ENCODE peak calls at places on chromosomes 6 and 20, in seven cellular contexts. One of them, this sample, is unnamed.

GRCh38 chr20:46119547-46119946 is 1.4 kb downstream of the CD40 start:
- DNase-seq in foreskin keratinocyte: no peak
- DNase-seq in T follicular helper cell: no peak
- DNase-seq in stimulated activated CD4-positive, alpha-beta T cell treated with anti-CD3 and anti-CD28 coated beads, Interleukin-4, amount 100 ng/mL, for 1 hour: no peak
- DNase-seq in activated naive CD8-positive, alpha-beta T cell treated with anti-CD3 and anti-CD28 coated beads, Interleukin-2, amount 50 U/mL, for 24 hours: no peak
- DNase-seq in NCI-H1092 treated with DMSO at 0.1 percent for 48 hours: no peak
- DNase-seq in stimulated activated CD8-positive, alpha-beta memory T cell treated with anti-CD3 and anti-CD28 coated beads, Interleukin-2, amount 100 ng/mL, for 1 hour: no peak
- DNase-seq in this sample: no peak

GRCh38 chr20:33568378-33569289 is 78.7 kb downstream of the CBFA2T2 start:
- DNase-seq in foreskin keratinocyte: no peak
- DNase-seq in T follicular helper cell: no peak
- DNase-seq in stimulated activated CD4-positive, alpha-beta T cell treated with anti-CD3 and anti-CD28 coated beads, Interleukin-4, amount 100 ng/mL, for 1 hour: no peak
- DNase-seq in activated naive CD8-positive, alpha-beta T cell treated with anti-CD3 and anti-CD28 coated beads, Interleukin-2, amount 50 U/mL, for 24 hours: no peak
- DNase-seq in NCI-H1092 treated with DMSO at 0.1 percent for 48 hours: peak
- DNase-seq in stimulated activated CD8-positive, alpha-beta memory T cell treated with anti-CD3 and anti-CD28 coated beads, Interleukin-2, amount 100 ng/mL, for 1 hour: no peak
- DNase-seq in this sample: no peak

GRCh38 chr20:51955756-51956155 is 153.4 kb upstream of the SALL4 start:
- DNase-seq in foreskin keratinocyte: peak
- DNase-seq in T follicular helper cell: no peak
- DNase-seq in stimulated activated CD4-positive, alpha-beta T cell treated with anti-CD3 and anti-CD28 coated beads, Interleukin-4, amount 100 ng/mL, for 1 hour: no peak
- DNase-seq in activated naive CD8-positive, alpha-beta T cell treated with anti-CD3 and anti-CD28 coated beads, Interleukin-2, amount 50 U/mL, for 24 hours: no peak
- DNase-seq in NCI-H1092 treated with DMSO at 0.1 percent for 48 hours: no peak
- DNase-seq in stimulated activated CD8-positive, alpha-beta memory T cell treated with anti-CD3 and anti-CD28 coated beads, Interleukin-2, amount 100 ng/mL, for 1 hour: no peak
- DNase-seq in this sample: no peak

GRCh38 chr6:125073071-125073470 is 80.5 kb upstream of the TPD52L1 start:
- DNase-seq in foreskin keratinocyte: no peak
- DNase-seq in T follicular helper cell: no peak
- DNase-seq in stimulated activated CD4-positive, alpha-beta T cell treated with anti-CD3 and anti-CD28 coated beads, Interleukin-4, amount 100 ng/mL, for 1 hour: no peak
- DNase-seq in activated naive CD8-positive, alpha-beta T cell treated with anti-CD3 and anti-CD28 coated beads, Interleukin-2, amount 50 U/mL, for 24 hours: no peak
- DNase-seq in NCI-H1092 treated with DMSO at 0.1 percent for 48 hours: no peak
- DNase-seq in stimulated activated CD8-positive, alpha-beta memory T cell treated with anti-CD3 and anti-CD28 coated beads, Interleukin-2, amount 100 ng/mL, for 1 hour: no peak
- DNase-seq in this sample: no peak

GRCh38 chr20:40563296-40563950 is 125.6 kb downstream of the MAFB start:
- DNase-seq in foreskin keratinocyte: peak
- DNase-seq in T follicular helper cell: no peak
- DNase-seq in stimulated activated CD4-positive, alpha-beta T cell treated with anti-CD3 and anti-CD28 coated beads, Interleukin-4, amount 100 ng/mL, for 1 hour: no peak
- DNase-seq in activated naive CD8-positive, alpha-beta T cell treated with anti-CD3 and anti-CD28 coated beads, Interleukin-2, amount 50 U/mL, for 24 hours: no peak
- DNase-seq in NCI-H1092 treated with DMSO at 0.1 percent for 48 hours: no peak
- DNase-seq in stimulated activated CD8-positive, alpha-beta memory T cell treated with anti-CD3 and anti-CD28 coated beads, Interleukin-2, amount 100 ng/mL, for 1 hour: no peak
- DNase-seq in this sample: no peak

GRCh38 chr6:123402052-123402451 is 234.7 kb downstream of the TRDN start:
- DNase-seq in foreskin keratinocyte: no peak
- DNase-seq in T follicular helper cell: no peak
- DNase-seq in stimulated activated CD4-positive, alpha-beta T cell treated with anti-CD3 and anti-CD28 coated beads, Interleukin-4, amount 100 ng/mL, for 1 hour: no peak
- DNase-seq in activated naive CD8-positive, alpha-beta T cell treated with anti-CD3 and anti-CD28 coated beads, Interleukin-2, amount 50 U/mL, for 24 hours: no peak
- DNase-seq in NCI-H1092 treated with DMSO at 0.1 percent for 48 hours: no peak
- DNase-seq in stimulated activated CD8-positive, alpha-beta memory T cell treated with anti-CD3 and anti-CD28 coated beads, Interleukin-2, amount 100 ng/mL, for 1 hour: no peak
- DNase-seq in this sample: no peak

GRCh38 chr6:147257760-147258159 is 53.5 kb downstream of the STXBP5 start:
- DNase-seq in foreskin keratinocyte: no peak
- DNase-seq in T follicular helper cell: no peak
- DNase-seq in stimulated activated CD4-positive, alpha-beta T cell treated with anti-CD3 and anti-CD28 coated beads, Interleukin-4, amount 100 ng/mL, for 1 hour: no peak
- DNase-seq in activated naive CD8-positive, alpha-beta T cell treated with anti-CD3 and anti-CD28 coated beads, Interleukin-2, amount 50 U/mL, for 24 hours: no peak
- DNase-seq in NCI-H1092 treated with DMSO at 0.1 percent for 48 hours: no peak
- DNase-seq in stimulated activated CD8-positive, alpha-beta memory T cell treated with anti-CD3 and anti-CD28 coated beads, Interleukin-2, amount 100 ng/mL, for 1 hour: no peak
- DNase-seq in this sample: no peak

GRCh38 chr20:35199696-35200095 is 26.8 kb upstream of the MMP24 start:
- DNase-seq in foreskin keratinocyte: peak
- DNase-seq in T follicular helper cell: no peak
- DNase-seq in stimulated activated CD4-positive, alpha-beta T cell treated with anti-CD3 and anti-CD28 coated beads, Interleukin-4, amount 100 ng/mL, for 1 hour: no peak
- DNase-seq in activated naive CD8-positive, alpha-beta T cell treated with anti-CD3 and anti-CD28 coated beads, Interleukin-2, amount 50 U/mL, for 24 hours: no peak
- DNase-seq in NCI-H1092 treated with DMSO at 0.1 percent for 48 hours: no peak
- DNase-seq in stimulated activated CD8-positive, alpha-beta memory T cell treated with anti-CD3 and anti-CD28 coated beads, Interleukin-2, amount 100 ng/mL, for 1 hour: no peak
- DNase-seq in this sample: no peak

GRCh38 chr20:62704341-62704948 is 4.2 kb upstream of the NTSR1 start:
- DNase-seq in foreskin keratinocyte: peak
- DNase-seq in T follicular helper cell: no peak
- DNase-seq in stimulated activated CD4-positive, alpha-beta T cell treated with anti-CD3 and anti-CD28 coated beads, Interleukin-4, amount 100 ng/mL, for 1 hour: no peak
- DNase-seq in activated naive CD8-positive, alpha-beta T cell treated with anti-CD3 and anti-CD28 coated beads, Interleukin-2, amount 50 U/mL, for 24 hours: no peak
- DNase-seq in NCI-H1092 treated with DMSO at 0.1 percent for 48 hours: peak
- DNase-seq in stimulated activated CD8-positive, alpha-beta memory T cell treated with anti-CD3 and anti-CD28 coated beads, Interleukin-2, amount 100 ng/mL, for 1 hour: no peak
- DNase-seq in this sample: peak

GRCh38 chr20:63295846-63296245 is 2.9 kb downstream of the COL20A1 start:
- DNase-seq in foreskin keratinocyte: no peak
- DNase-seq in T follicular helper cell: no peak
- DNase-seq in stimulated activated CD4-positive, alpha-beta T cell treated with anti-CD3 and anti-CD28 coated beads, Interleukin-4, amount 100 ng/mL, for 1 hour: no peak
- DNase-seq in activated naive CD8-positive, alpha-beta T cell treated with anti-CD3 and anti-CD28 coated beads, Interleukin-2, amount 50 U/mL, for 24 hours: no peak
- DNase-seq in NCI-H1092 treated with DMSO at 0.1 percent for 48 hours: no peak
- DNase-seq in stimulated activated CD8-positive, alpha-beta memory T cell treated with anti-CD3 and anti-CD28 coated beads, Interleukin-2, amount 100 ng/mL, for 1 hour: no peak
- DNase-seq in this sample: no peak

GRCh38 chr6:109314313-109314712 is 68.0 kb downstream of the CD164 start:
- DNase-seq in foreskin keratinocyte: no peak
- DNase-seq in T follicular helper cell: no peak
- DNase-seq in stimulated activated CD4-positive, alpha-beta T cell treated with anti-CD3 and anti-CD28 coated beads, Interleukin-4, amount 100 ng/mL, for 1 hour: no peak
- DNase-seq in activated naive CD8-positive, alpha-beta T cell treated with anti-CD3 and anti-CD28 coated beads, Interleukin-2, amount 50 U/mL, for 24 hours: no peak
- DNase-seq in NCI-H1092 treated with DMSO at 0.1 percent for 48 hours: no peak
- DNase-seq in stimulated activated CD8-positive, alpha-beta memory T cell treated with anti-CD3 and anti-CD28 coated beads, Interleukin-2, amount 100 ng/mL, for 1 hour: no peak
- DNase-seq in this sample: no peak

This sample was measured in AG08396.